ENCODE peak calls at places on chromosomes 13 and 19, in seven cellular contexts. W is LoVo; J is COLO829; Q is activated gamma-delta T cell; I is stimulated activated CD4-positive, alpha-beta T cell treated with anti-CD3 and anti-CD28 coated beads, Interleukin-1b, Interleukin-23, amount 100 ng/mL, for 24 hours; Y is cardiac muscle cell; R is AG09319. V is an unnamed sample.

GRCh38 chr19:2455481-2456300 is 1.1 kb downstream of the LMNB2 start:
- DNase-seq in W (peak), I (peak), Y (no peak), Q (peak), R (no peak), J (peak), V (no peak)

GRCh38 chr13:21395953-21396352 is 63.1 kb downstream of the ZDHHC20 start:
- DNase-seq in R (no peak), Y (no peak), I (no peak), Q (no peak), J (no peak), W (no peak), V (no peak)

GRCh38 chr13:95323930-95324662 is 22.8 kb upstream of the ABCC4 start:
- DNase-seq in R (no peak), W (no peak), I (no peak), Y (no peak), J (no peak), Q (no peak), V (no peak)

GRCh38 chr19:35249146-35249847 is 495 bp downstream of the LSR start:
- DNase-seq in J (no peak), R (no peak), W (no peak), Q (no peak), Y (no peak), I (no peak), V (no peak)

GRCh38 chr19:38012290-38012689 is 105.3 kb downstream of the SIPA1L3 start:
- DNase-seq in R (no peak), Y (no peak), I (no peak), J (no peak), Q (no peak), W (no peak), V (no peak)

GRCh38 chr19:33438016-33438671 is 64.6 kb downstream of the CEBPG start:
- DNase-seq in J (peak), Q (no peak), Y (no peak), R (no peak), W (no peak), I (no peak), V (peak)

GRCh38 chr19:6718111-6718740 is 2.2 kb downstream of the C3 start:
- DNase-seq in R (no peak), J (no peak), Q (no peak), Y (no peak), I (no peak), W (no peak), V (no peak)

GRCh38 chr19:52946322-52947310 is 16.1 kb downstream of the ZNF816 start:
- DNase-seq in I (no peak), W (no peak), R (no peak), Y (peak), J (no peak), Q (no peak), V (no peak)

GRCh38 chr19:54189020-54189667 is at the start of gene MBOAT7:
- DNase-seq in I (no peak), R (no peak), W (no peak), Y (no peak), J (no peak), Q (peak), V (no peak)

GRCh38 chr19:30054210-30054609 is 112.2 kb downstream of the URI1 start:
- DNase-seq in R (no peak), I (no peak), Q (no peak), W (no peak), J (no peak), Y (no peak), V (no peak)

GRCh38 chr19:1618157-1619093 is 13.2 kb upstream of the UQCR11 start:
- DNase-seq in J (no peak), W (no peak), Y (peak), R (no peak), I (no peak), Q (no peak), V (no peak)

V was measured in PC-9.